ENCODE peak calls at places on chromosomes 13 and 19, in nine cellular contexts. M is H9; N is lung microvascular endothelial cell; C is fibroblast of pulmonary artery; I is tibial artery; R is CD8-positive, alpha-beta T cell; V is astrocyte of the hippocampus; L is HFF-Myc; F is HT-29. H is an unnamed sample.

GRCh38 chr13:57633141-57633949 is 1.8 kb downstream of the PCDH17 start:
- DNase-seq in M (peak), N (peak), C (peak), I (peak), R (no peak), V (peak), L (no peak), F (no peak), H (no peak)

GRCh38 chr19:3289971-3290569 is 65.6 kb downstream of the CELF5 start:
- DNase-seq in M (no peak), N (no peak), C (no peak), I (no peak), R (no peak), V (no peak), L (no peak), F (no peak), H (no peak)

GRCh38 chr13:48496796-48497195 is 36.1 kb downstream of the RCBTB2 start:
- DNase-seq in M (no peak), N (no peak), C (no peak), I (no peak), R (no peak), V (no peak), L (no peak), F (no peak), H (no peak)

GRCh38 chr19:2949939-2950285 is 5.1 kb upstream of the ZNF77 start:
- DNase-seq in M (no peak), N (peak), C (peak), I (peak), R (no peak), V (peak), L (no peak), F (peak), H (no peak)

GRCh38 chr19:18264956-18265610 is 9.2 kb downstream of the IQCN start:
- DNase-seq in M (no peak), N (no peak), C (no peak), I (no peak), R (no peak), V (no peak), L (no peak), F (no peak), H (no peak)

GRCh38 chr19:37329686-37330085 is 41.2 kb upstream of the ZNF527 start:
- DNase-seq in M (peak), N (no peak), C (peak), I (no peak), R (no peak), V (no peak), L (no peak), F (peak), H (no peak)

GRCh38 chr13:103055166-103055565 is 11.1 kb downstream of the SLC10A2 start:
- DNase-seq in M (no peak), N (no peak), C (no peak), I (no peak), R (no peak), V (no peak), L (no peak), F (no peak), H (no peak)

GRCh38 chr13:37918116-37919100 is 48.8 kb upstream of the TRPC4 start:
- DNase-seq in M (no peak), N (no peak), C (no peak), I (no peak), R (no peak), V (no peak), L (no peak), F (peak), H (no peak)

GRCh38 chr13:23735329-23735728 is 153.9 kb downstream of the MIPEP start:
- DNase-seq in M (no peak), N (no peak), C (no peak), I (no peak), R (no peak), V (peak), L (no peak), F (no peak), H (no peak)

GRCh38 chr19:46015080-46015960 is 7.5 kb downstream of the PGLYRP1 start:
- DNase-seq in M (peak), N (peak), C (peak), I (peak), R (peak), V (peak), L (no peak), F (peak), H (peak)

GRCh38 chr13:98507060-98507797 is 69.7 kb downstream of the STK24 start:
- DNase-seq in M (no peak), N (peak), C (peak), I (peak), R (no peak), V (peak), L (no peak), F (peak), H (no peak)

GRCh38 chr19:2059422-2060201 is 8.6 kb upstream of the MKNK2 start:
- DNase-seq in M (no peak), N (peak), C (peak), I (peak), R (no peak), V (peak), L (no peak), F (peak), H (no peak)

GRCh38 chr13:113864303-113864890 is 521 bp upstream of the GAS6 start:
- DNase-seq in M (no peak), N (no peak), C (no peak), I (no peak), R (no peak), V (peak), L (no peak), F (no peak), H (no peak)

GRCh38 chr19:33248553-33248953 is 22.9 kb upstream of the SLC7A10 start:
- DNase-seq in M (no peak), N (no peak), C (no peak), I (no peak), R (no peak), V (no peak), L (no peak), F (no peak), H (no peak)

GRCh38 chr19:30799854-30800755 is 427.9 kb downstream of the ZNF536 start:
- DNase-seq in M (peak), N (no peak), C (no peak), I (peak), R (no peak), V (peak), L (no peak), F (peak), H (no peak)

GRCh38 chr19:30419581-30420180 is 47.5 kb downstream of the ZNF536 start:
- DNase-seq in M (no peak), N (no peak), C (no peak), I (no peak), R (no peak), V (peak), L (no peak), F (no peak), H (no peak)

GRCh38 chr19:4304509-4305252 is at the start of gene FSD1:
- DNase-seq in M (peak), N (peak), C (peak), I (no peak), R (peak), V (peak), L (no peak), F (no peak), H (peak)

GRCh38 chr13:66657165-66657895 is 572.8 kb downstream of the PCDH9 start:
- DNase-seq in M (no peak), N (peak), C (peak), I (peak), R (no peak), V (peak), L (peak), F (peak), H (no peak)

GRCh38 chr13:107067381-107067780 is 499.4 kb upstream of the ARGLU1 start:
- DNase-seq in M (no peak), N (no peak), C (no peak), I (no peak), R (no peak), V (no peak), L (no peak), F (no peak), H (no peak)

GRCh38 chr19:48511321-48511731 is 309 bp downstream of the LMTK3 start:
- DNase-seq in M (no peak), N (no peak), C (no peak), I (no peak), R (no peak), V (no peak), L (no peak), F (no peak), H (no peak)

GRCh38 chr13:104522235-104523072 is 1456.2 kb upstream of the SLC10A2 start:
- DNase-seq in M (no peak), N (no peak), C (no peak), I (no peak), R (no peak), V (no peak), L (no peak), F (no peak), H (no peak)

GRCh38 chr19:47270408-47270807 is 4.3 kb upstream of the INAFM1 start:
- DNase-seq in M (no peak), N (no peak), C (no peak), I (no peak), R (no peak), V (no peak), L (no peak), F (no peak), H (no peak)

GRCh38 chr19:41175825-41176734 is 16.9 kb upstream of the CYP2S1 start:
- DNase-seq in M (peak), N (peak), C (peak), I (peak), R (no peak), V (peak), L (peak), F (peak), H (peak)

H was measured in activated T-cell treated with anti-CD3 and anti-CD28 coated beads, Interleukin-2, amount 50 U/mL, for 4 hours.